ENCODE peak calls at places on chromosomes 4 and X, in eight cellular contexts. One of them, this sample, is unnamed.

GRCh38 chrX:357693-358471 is 28.8 kb downstream of the PPP2R3B start:
- DNase-seq in HepG2: no peak
- DNase-seq in SK-N-SH: no peak
- DNase-seq in K562: no peak
- DNase-seq in suprapubic skin: no peak
- DNase-seq in upper lobe of left lung: no peak
- DNase-seq in esophagus muscularis mucosa: no peak
- DNase-seq in GM12878: no peak
- DNase-seq in this sample: no peak

GRCh38 chrX:125205084-125205917 is 114.4 kb upstream of the TEX13C start:
- DNase-seq in HepG2: no peak
- DNase-seq in SK-N-SH: peak
- DNase-seq in K562: no peak
- DNase-seq in suprapubic skin: peak
- DNase-seq in upper lobe of left lung: no peak
- DNase-seq in esophagus muscularis mucosa: no peak
- DNase-seq in GM12878: no peak
- DNase-seq in this sample: peak

GRCh38 chrX:29662101-29662500 is 553.3 kb upstream of the MAGEB2 start:
- DNase-seq in HepG2: no peak
- DNase-seq in SK-N-SH: no peak
- DNase-seq in K562: no peak
- DNase-seq in suprapubic skin: no peak
- DNase-seq in upper lobe of left lung: no peak
- DNase-seq in esophagus muscularis mucosa: no peak
- DNase-seq in GM12878: no peak
- DNase-seq in this sample: no peak

GRCh38 chrX:31670245-31670644 is 598.4 kb upstream of the FTHL17 start:
- DNase-seq in HepG2: no peak
- DNase-seq in SK-N-SH: no peak
- DNase-seq in K562: no peak
- DNase-seq in suprapubic skin: no peak
- DNase-seq in upper lobe of left lung: no peak
- DNase-seq in esophagus muscularis mucosa: no peak
- DNase-seq in GM12878: no peak
- DNase-seq in this sample: no peak

GRCh38 chr4:142095886-142096605 is 459.7 kb downstream of the IL15 start:
- DNase-seq in HepG2: no peak
- DNase-seq in SK-N-SH: no peak
- DNase-seq in K562: no peak
- DNase-seq in suprapubic skin: no peak
- DNase-seq in upper lobe of left lung: no peak
- DNase-seq in esophagus muscularis mucosa: no peak
- DNase-seq in GM12878: no peak
- DNase-seq in this sample: no peak

GRCh38 chr4:100348472-100348871 is 158.2 kb upstream of the DDIT4L start:
- DNase-seq in HepG2: peak
- DNase-seq in SK-N-SH: no peak
- DNase-seq in K562: no peak
- DNase-seq in suprapubic skin: no peak
- DNase-seq in upper lobe of left lung: no peak
- DNase-seq in esophagus muscularis mucosa: no peak
- DNase-seq in GM12878: no peak
- DNase-seq in this sample: no peak

GRCh38 chrX:110003167-110004156 is 548 bp downstream of the TMEM164 start:
- DNase-seq in HepG2: no peak
- DNase-seq in SK-N-SH: peak
- DNase-seq in K562: peak
- DNase-seq in suprapubic skin: no peak
- DNase-seq in upper lobe of left lung: peak
- DNase-seq in esophagus muscularis mucosa: no peak
- DNase-seq in GM12878: no peak
- DNase-seq in this sample: peak

GRCh38 chrX:110588853-110589252 is 206.8 kb downstream of the CHRDL1 start:
- DNase-seq in HepG2: no peak
- DNase-seq in SK-N-SH: no peak
- DNase-seq in K562: no peak
- DNase-seq in suprapubic skin: no peak
- DNase-seq in upper lobe of left lung: no peak
- DNase-seq in esophagus muscularis mucosa: no peak
- DNase-seq in GM12878: no peak
- DNase-seq in this sample: no peak

GRCh38 chr4:182235016-182235415 is 8.2 kb upstream of the TENM3 start:
- DNase-seq in HepG2: no peak
- DNase-seq in SK-N-SH: no peak
- DNase-seq in K562: no peak
- DNase-seq in suprapubic skin: no peak
- DNase-seq in upper lobe of left lung: no peak
- DNase-seq in esophagus muscularis mucosa: peak
- DNase-seq in GM12878: no peak
- DNase-seq in this sample: no peak

GRCh38 chr4:68369474-68369805 is 19.6 kb upstream of the YTHDC1 start:
- DNase-seq in HepG2: no peak
- DNase-seq in SK-N-SH: no peak
- DNase-seq in K562: no peak
- DNase-seq in suprapubic skin: no peak
- DNase-seq in upper lobe of left lung: no peak
- DNase-seq in esophagus muscularis mucosa: no peak
- DNase-seq in GM12878: no peak
- DNase-seq in this sample: no peak

GRCh38 chrX:72122621-72123275 is 9.0 kb downstream of the RTL5 start:
- DNase-seq in HepG2: no peak
- DNase-seq in SK-N-SH: no peak
- DNase-seq in K562: no peak
- DNase-seq in suprapubic skin: no peak
- DNase-seq in upper lobe of left lung: peak
- DNase-seq in esophagus muscularis mucosa: no peak
- DNase-seq in GM12878: no peak
- DNase-seq in this sample: no peak
- H3K27ac ChIP-seq in HepG2: no peak
- H3K27ac ChIP-seq in SK-N-SH: peak
- H3K27ac ChIP-seq in K562: no peak
- H3K27ac ChIP-seq in suprapubic skin: peak
- H3K27ac ChIP-seq in upper lobe of left lung: peak
- H3K27ac ChIP-seq in esophagus muscularis mucosa: peak
- H3K27ac ChIP-seq in GM12878: no peak
- H3K27ac ChIP-seq in this sample: peak

GRCh38 chrX:153765138-153766079 is 1.4 kb downstream of the PLXNB3 start:
- DNase-seq in HepG2: peak
- DNase-seq in SK-N-SH: peak
- DNase-seq in K562: peak
- DNase-seq in suprapubic skin: no peak
- DNase-seq in upper lobe of left lung: no peak
- DNase-seq in esophagus muscularis mucosa: no peak
- DNase-seq in GM12878: no peak
- DNase-seq in this sample: no peak

GRCh38 chrX:153762636-153763173 is 1.3 kb upstream of the PLXNB3 start:
- DNase-seq in HepG2: no peak
- DNase-seq in SK-N-SH: no peak
- DNase-seq in K562: no peak
- DNase-seq in suprapubic skin: no peak
- DNase-seq in upper lobe of left lung: no peak
- DNase-seq in esophagus muscularis mucosa: no peak
- DNase-seq in GM12878: no peak
- DNase-seq in this sample: no peak

GRCh38 chrX:153764786-153765137 is 713 bp downstream of the PLXNB3 start:
- DNase-seq in HepG2: peak
- DNase-seq in SK-N-SH: peak
- DNase-seq in K562: no peak
- DNase-seq in suprapubic skin: no peak
- DNase-seq in upper lobe of left lung: no peak
- DNase-seq in esophagus muscularis mucosa: no peak
- DNase-seq in GM12878: no peak
- DNase-seq in this sample: no peak

GRCh38 chrX:153763298-153763932 is 634 bp upstream of the PLXNB3 start:
- DNase-seq in HepG2: peak
- DNase-seq in SK-N-SH: no peak
- DNase-seq in K562: no peak
- DNase-seq in suprapubic skin: no peak
- DNase-seq in upper lobe of left lung: no peak
- DNase-seq in esophagus muscularis mucosa: no peak
- DNase-seq in GM12878: no peak
- DNase-seq in this sample: no peak

DNA sequence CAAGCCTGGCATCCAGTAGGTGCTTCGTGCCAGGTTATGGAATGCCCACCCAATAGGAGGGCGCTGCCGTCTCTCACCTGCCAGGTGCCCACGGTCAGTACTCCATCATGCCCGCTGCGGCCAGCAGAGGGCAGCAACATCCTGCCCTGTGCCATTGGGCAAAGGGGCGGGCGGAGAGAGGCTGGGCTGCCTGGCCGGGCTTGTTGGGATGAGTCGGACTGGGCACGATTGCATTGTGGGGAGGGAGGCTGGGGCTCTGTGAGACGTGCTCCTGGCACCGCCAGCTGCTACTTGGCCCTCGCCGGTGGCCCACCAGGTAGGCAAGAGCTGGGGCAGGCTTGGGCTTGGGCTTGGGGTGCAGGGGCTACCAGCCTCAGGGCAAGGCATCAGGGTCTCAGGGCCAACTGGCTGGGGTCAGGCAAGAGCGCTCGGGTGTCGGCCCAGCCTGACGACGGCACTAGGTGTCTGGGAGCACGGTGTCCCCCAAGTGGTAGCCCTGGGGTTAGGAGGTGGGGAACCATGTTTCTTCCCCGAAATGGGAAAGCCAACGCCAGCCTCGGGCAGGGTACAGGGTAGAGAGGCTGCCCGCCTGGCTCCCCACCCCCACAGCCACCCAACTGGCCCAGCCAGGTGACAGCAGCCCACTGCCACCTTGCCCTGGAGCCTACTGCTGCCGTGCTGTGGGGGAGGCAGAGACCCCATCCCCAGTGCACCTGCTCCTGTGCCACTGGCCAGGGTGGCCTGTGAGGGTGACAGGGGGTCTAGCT is at the start of gene PLXNB3:
- DNase-seq in HepG2: peak
- DNase-seq in SK-N-SH: peak
- DNase-seq in K562: peak
- DNase-seq in suprapubic skin: peak
- DNase-seq in upper lobe of left lung: peak
- DNase-seq in esophagus muscularis mucosa: peak
- DNase-seq in GM12878: peak
- DNase-seq in this sample: peak
- TF ChIP-seq POLR2AphosphoS5 in HepG2: no peak
- TF ChIP-seq POLR2AphosphoS5 in SK-N-SH: peak
- TF ChIP-seq POLR2AphosphoS5 in K562: no peak
- TF ChIP-seq POLR2AphosphoS5 in suprapubic skin: no peak
- TF ChIP-seq POLR2AphosphoS5 in upper lobe of left lung: no peak
- TF ChIP-seq POLR2AphosphoS5 in esophagus muscularis mucosa: peak
- TF ChIP-seq POLR2AphosphoS5 in GM12878: no peak
- TF ChIP-seq POLR2AphosphoS5 in this sample: no peak

GRCh38 chr4:157824006-157824405 is 348.8 kb downstream of the GASK1B start:
- DNase-seq in HepG2: no peak
- DNase-seq in SK-N-SH: no peak
- DNase-seq in K562: no peak
- DNase-seq in suprapubic skin: no peak
- DNase-seq in upper lobe of left lung: peak
- DNase-seq in esophagus muscularis mucosa: no peak
- DNase-seq in GM12878: no peak
- DNase-seq in this sample: no peak
- TF ChIP-seq EP300 in HepG2: no peak
- TF ChIP-seq EP300 in SK-N-SH: no peak
- TF ChIP-seq EP300 in K562: no peak
- TF ChIP-seq EP300 in suprapubic skin: no peak
- TF ChIP-seq EP300 in upper lobe of left lung: no peak
- TF ChIP-seq EP300 in esophagus muscularis mucosa: no peak
- TF ChIP-seq EP300 in GM12878: no peak
- TF ChIP-seq EP300 in this sample: no peak

GRCh38 chr4:185589067-185589844 is 53.9 kb upstream of the PDLIM3 start:
- DNase-seq in HepG2: no peak
- DNase-seq in SK-N-SH: no peak
- DNase-seq in K562: no peak
- DNase-seq in suprapubic skin: no peak
- DNase-seq in upper lobe of left lung: no peak
- DNase-seq in esophagus muscularis mucosa: no peak
- DNase-seq in GM12878: no peak
- DNase-seq in this sample: no peak

GRCh38 chr4:185587444-185588161 is 52.3 kb upstream of the PDLIM3 start:
- DNase-seq in HepG2: no peak
- DNase-seq in SK-N-SH: no peak
- DNase-seq in K562: no peak
- DNase-seq in suprapubic skin: no peak
- DNase-seq in upper lobe of left lung: no peak
- DNase-seq in esophagus muscularis mucosa: no peak
- DNase-seq in GM12878: peak
- DNase-seq in this sample: peak

GRCh38 chr4:185585211-185585610 is 49.9 kb upstream of the PDLIM3 start:
- DNase-seq in HepG2: no peak
- DNase-seq in SK-N-SH: no peak
- DNase-seq in K562: no peak
- DNase-seq in suprapubic skin: no peak
- DNase-seq in upper lobe of left lung: no peak
- DNase-seq in esophagus muscularis mucosa: no peak
- DNase-seq in GM12878: no peak
- DNase-seq in this sample: no peak

GRCh38 chr4:185583813-185584212 is 48.5 kb upstream of the PDLIM3 start:
- DNase-seq in HepG2: no peak
- DNase-seq in SK-N-SH: no peak
- DNase-seq in K562: no peak
- DNase-seq in suprapubic skin: no peak
- DNase-seq in upper lobe of left lung: no peak
- DNase-seq in esophagus muscularis mucosa: no peak
- DNase-seq in GM12878: no peak
- DNase-seq in this sample: no peak

DNA sequence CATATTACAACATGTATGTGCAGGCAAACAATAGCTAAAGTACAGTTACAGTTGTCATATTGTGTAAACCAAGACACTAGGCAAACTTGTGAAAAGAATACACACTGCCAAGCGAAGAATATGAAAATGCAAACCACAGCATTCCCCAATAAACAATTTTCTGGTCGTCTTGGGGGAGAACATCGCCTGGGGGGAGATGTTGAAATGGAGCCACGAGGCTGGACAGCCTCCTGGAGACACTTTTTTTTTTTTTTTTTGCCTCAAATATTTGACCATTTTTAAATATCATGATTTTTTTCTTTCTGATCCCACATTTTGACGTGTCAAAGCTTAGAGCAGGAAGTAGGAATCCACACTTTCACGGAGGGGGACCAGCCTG is 51.7 kb upstream of the PDLIM3 start:
- DNase-seq in HepG2: no peak
- DNase-seq in SK-N-SH: no peak
- DNase-seq in K562: no peak
- DNase-seq in suprapubic skin: no peak
- DNase-seq in upper lobe of left lung: no peak
- DNase-seq in esophagus muscularis mucosa: no peak
- DNase-seq in GM12878: no peak
- DNase-seq in this sample: no peak
- H3K27ac ChIP-seq in HepG2: no peak
- H3K27ac ChIP-seq in SK-N-SH: no peak
- H3K27ac ChIP-seq in K562: no peak
- H3K27ac ChIP-seq in suprapubic skin: no peak
- H3K27ac ChIP-seq in upper lobe of left lung: no peak
- H3K27ac ChIP-seq in esophagus muscularis mucosa: no peak
- H3K27ac ChIP-seq in GM12878: peak
- H3K27ac ChIP-seq in this sample: no peak

DNA sequence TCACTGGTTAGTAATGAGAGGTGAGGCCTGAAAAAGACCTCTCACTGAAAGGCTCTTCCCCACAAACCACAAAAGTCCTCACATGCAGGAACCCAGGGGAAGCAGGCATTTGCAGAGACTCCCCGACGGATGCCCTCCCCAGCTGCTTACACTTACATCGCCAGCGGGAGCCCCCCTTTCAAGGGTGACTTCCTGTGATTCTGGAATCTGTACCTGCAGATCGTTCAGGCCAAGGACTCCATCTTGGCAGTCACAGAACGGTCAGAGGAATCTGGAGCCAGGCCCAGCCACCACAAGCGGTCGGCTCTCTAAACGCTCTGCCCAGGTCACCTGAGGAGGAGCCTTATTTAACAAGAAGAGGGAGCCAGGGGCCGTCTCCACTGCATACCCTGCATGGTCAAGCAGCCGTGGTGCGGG is 71.3 kb upstream of the STS start:
- DNase-seq in HepG2: no peak
- DNase-seq in SK-N-SH: no peak
- DNase-seq in K562: no peak
- DNase-seq in suprapubic skin: no peak
- DNase-seq in upper lobe of left lung: no peak
- DNase-seq in esophagus muscularis mucosa: no peak
- DNase-seq in GM12878: no peak
- DNase-seq in this sample: no peak
- TF ChIP-seq POLR2AphosphoS5 in HepG2: no peak
- TF ChIP-seq POLR2AphosphoS5 in SK-N-SH: no peak
- TF ChIP-seq POLR2AphosphoS5 in K562: no peak
- TF ChIP-seq POLR2AphosphoS5 in suprapubic skin: no peak
- TF ChIP-seq POLR2AphosphoS5 in upper lobe of left lung: no peak
- TF ChIP-seq POLR2AphosphoS5 in esophagus muscularis mucosa: no peak
- TF ChIP-seq POLR2AphosphoS5 in GM12878: no peak
- TF ChIP-seq POLR2AphosphoS5 in this sample: no peak

This sample was measured in stomach.